ENCODE peak calls at places on chromosome 21, in five cellular contexts. One of them, this sample, is unnamed.

GRCh38 chr21:33070921-33071877 is 1.3 kb downstream of the OLIG1 start:
- DNase-seq in AG04449: no peak
- DNase-seq in OCI-LY7: no peak
- DNase-seq in HFF-Myc: no peak
- DNase-seq in A549: peak
- DNase-seq in this sample: peak

GRCh38 chr21:37224861-37225260 is 42.3 kb downstream of the VPS26C start:
- DNase-seq in AG04449: no peak
- DNase-seq in OCI-LY7: no peak
- DNase-seq in HFF-Myc: no peak
- DNase-seq in A549: no peak
- DNase-seq in this sample: no peak

GRCh38 chr21:31364265-31364945 is 20.3 kb upstream of the TIAM1 start:
- DNase-seq in AG04449: no peak
- DNase-seq in OCI-LY7: no peak
- DNase-seq in HFF-Myc: no peak
- DNase-seq in A549: no peak
- DNase-seq in this sample: no peak

GRCh38 chr21:31078796-31079195 is 40.5 kb upstream of the KRTAP19-8 start:
- DNase-seq in AG04449: no peak
- DNase-seq in OCI-LY7: no peak
- DNase-seq in HFF-Myc: no peak
- DNase-seq in A549: no peak
- DNase-seq in this sample: peak

GRCh38 chr21:28252923-28253322 is 739.8 kb downstream of the LTN1 start:
- DNase-seq in AG04449: no peak
- DNase-seq in OCI-LY7: no peak
- DNase-seq in HFF-Myc: no peak
- DNase-seq in A549: no peak
- DNase-seq in this sample: peak

GRCh38 chr21:32735524-32735923 is 7.7 kb upstream of the SYNJ1 start:
- DNase-seq in AG04449: no peak
- DNase-seq in OCI-LY7: no peak
- DNase-seq in HFF-Myc: no peak
- DNase-seq in A549: no peak
- DNase-seq in this sample: no peak

GRCh38 chr21:39441502-39442475 is 3.8 kb downstream of the LCA5L start:
- DNase-seq in AG04449: peak
- DNase-seq in OCI-LY7: peak
- DNase-seq in HFF-Myc: no peak
- DNase-seq in A549: peak
- DNase-seq in this sample: peak

GRCh38 chr21:29185172-29185571 is 54.7 kb downstream of the MAP3K7CL start:
- DNase-seq in AG04449: no peak
- DNase-seq in OCI-LY7: no peak
- DNase-seq in HFF-Myc: no peak
- DNase-seq in A549: no peak
- DNase-seq in this sample: no peak

GRCh38 chr21:15289896-15290841 is 225.4 kb upstream of the NRIP1 start:
- DNase-seq in AG04449: no peak
- DNase-seq in OCI-LY7: no peak
- DNase-seq in HFF-Myc: no peak
- DNase-seq in A549: no peak
- DNase-seq in this sample: no peak

GRCh38 chr21:31514598-31514997 is 144.9 kb upstream of the SOD1 start:
- DNase-seq in AG04449: no peak
- DNase-seq in OCI-LY7: no peak
- DNase-seq in HFF-Myc: no peak
- DNase-seq in A549: no peak
- DNase-seq in this sample: no peak

GRCh38 chr21:41168391-41169257 is 664 bp downstream of the BACE2 start:
- DNase-seq in AG04449: no peak
- DNase-seq in OCI-LY7: no peak
- DNase-seq in HFF-Myc: no peak
- DNase-seq in A549: peak
- DNase-seq in this sample: peak

GRCh38 chr21:25903599-25903998 is 168.8 kb downstream of the GABPA start:
- DNase-seq in AG04449: no peak
- DNase-seq in OCI-LY7: peak
- DNase-seq in HFF-Myc: no peak
- DNase-seq in A549: no peak
- DNase-seq in this sample: no peak

GRCh38 chr21:31128234-31128633 is 90.0 kb upstream of the KRTAP19-8 start:
- DNase-seq in AG04449: no peak
- DNase-seq in OCI-LY7: no peak
- DNase-seq in HFF-Myc: no peak
- DNase-seq in A549: no peak
- DNase-seq in this sample: no peak

GRCh38 chr21:15706686-15707085 is 23.1 kb upstream of the USP25 start:
- DNase-seq in AG04449: peak
- DNase-seq in OCI-LY7: no peak
- DNase-seq in HFF-Myc: peak
- DNase-seq in A549: peak
- DNase-seq in this sample: peak

GRCh38 chr21:16457498-16457897 is 727.7 kb downstream of the USP25 start:
- DNase-seq in AG04449: no peak
- DNase-seq in OCI-LY7: no peak
- DNase-seq in HFF-Myc: no peak
- DNase-seq in A549: no peak
- DNase-seq in this sample: no peak

GRCh38 chr21:32094792-32095191 is 184.1 kb downstream of the MIS18A start:
- DNase-seq in AG04449: no peak
- DNase-seq in OCI-LY7: peak
- DNase-seq in HFF-Myc: no peak
- DNase-seq in A549: peak
- DNase-seq in this sample: no peak

GRCh38 chr21:15679630-15680029 is 50.2 kb upstream of the USP25 start:
- DNase-seq in AG04449: no peak
- DNase-seq in OCI-LY7: no peak
- DNase-seq in HFF-Myc: no peak
- DNase-seq in A549: no peak
- DNase-seq in this sample: no peak

GRCh38 chr21:16193758-16194606 is 464.2 kb downstream of the USP25 start:
- DNase-seq in AG04449: peak
- DNase-seq in OCI-LY7: peak
- DNase-seq in HFF-Myc: peak
- DNase-seq in A549: peak
- DNase-seq in this sample: peak

GRCh38 chr21:26850116-26850643 is 5.0 kb upstream of the ADAMTS1 start:
- DNase-seq in AG04449: no peak
- DNase-seq in OCI-LY7: peak
- DNase-seq in HFF-Myc: no peak
- DNase-seq in A549: peak
- DNase-seq in this sample: peak

GRCh38 chr21:20443558-20444155 is 554.6 kb upstream of the NCAM2 start:
- DNase-seq in AG04449: no peak
- DNase-seq in OCI-LY7: peak
- DNase-seq in HFF-Myc: no peak
- DNase-seq in A549: peak
- DNase-seq in this sample: no peak

GRCh38 chr21:39660596-39660995 is 47.9 kb downstream of the B3GALT5 start:
- DNase-seq in AG04449: peak
- DNase-seq in OCI-LY7: no peak
- DNase-seq in HFF-Myc: peak
- DNase-seq in A549: peak
- DNase-seq in this sample: peak

DNA sequence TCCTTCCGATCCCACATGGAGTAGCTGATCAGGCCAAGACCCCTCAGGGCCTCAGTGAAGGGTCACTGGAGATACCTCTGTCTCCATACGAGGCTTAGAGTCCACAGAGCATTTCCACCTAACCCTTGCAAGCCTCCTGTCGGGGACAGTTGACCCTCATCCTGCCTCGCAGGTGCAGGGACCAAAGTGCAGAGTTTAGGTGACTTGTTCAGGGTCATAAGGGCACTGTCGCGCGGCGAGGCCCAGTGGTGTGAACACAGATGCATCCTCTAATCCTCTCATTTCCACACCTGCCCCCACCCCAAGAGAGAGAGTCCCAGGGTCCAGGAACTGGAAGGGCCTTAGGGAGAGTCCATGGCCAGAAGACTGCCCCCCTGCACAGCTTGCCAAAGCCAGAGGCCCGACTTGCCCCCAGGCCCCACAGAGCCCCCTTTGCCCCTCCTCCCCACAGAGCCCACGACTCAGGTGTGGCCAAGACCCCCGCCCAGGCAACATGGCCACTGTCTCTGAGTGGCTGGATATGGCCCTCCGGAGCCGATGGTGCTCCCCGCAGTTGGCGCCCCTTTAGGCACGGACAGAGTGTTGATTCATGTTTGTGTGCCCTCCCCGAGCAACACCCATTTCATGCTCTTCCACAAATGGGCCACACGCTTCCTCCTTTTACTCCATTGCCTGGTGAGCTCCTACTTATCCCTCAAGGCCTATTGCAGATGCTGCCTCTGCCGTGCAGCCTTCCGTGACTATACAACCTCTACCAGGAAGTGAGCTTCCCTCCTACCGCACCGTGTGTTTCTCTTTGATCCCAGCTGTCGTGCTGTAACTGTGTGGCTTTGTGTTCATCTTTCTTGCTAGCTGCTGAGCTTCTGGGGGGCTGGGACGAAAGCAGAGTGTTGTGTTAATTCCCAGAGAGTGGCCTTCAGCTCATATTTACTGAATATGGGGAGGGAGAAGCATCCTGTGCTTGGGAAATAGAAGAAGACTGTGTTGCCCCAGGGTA is 1.7 kb downstream of the TRPM2 start:
- DNase-seq in AG04449: no peak
- DNase-seq in OCI-LY7: peak
- DNase-seq in HFF-Myc: no peak
- DNase-seq in A549: no peak
- DNase-seq in this sample: no peak
- H3K4me3 ChIP-seq in AG04449: no peak
- H3K4me3 ChIP-seq in OCI-LY7: peak
- H3K4me3 ChIP-seq in HFF-Myc: no peak
- H3K4me3 ChIP-seq in A549: no peak
- H3K4me3 ChIP-seq in this sample: no peak

DNA sequence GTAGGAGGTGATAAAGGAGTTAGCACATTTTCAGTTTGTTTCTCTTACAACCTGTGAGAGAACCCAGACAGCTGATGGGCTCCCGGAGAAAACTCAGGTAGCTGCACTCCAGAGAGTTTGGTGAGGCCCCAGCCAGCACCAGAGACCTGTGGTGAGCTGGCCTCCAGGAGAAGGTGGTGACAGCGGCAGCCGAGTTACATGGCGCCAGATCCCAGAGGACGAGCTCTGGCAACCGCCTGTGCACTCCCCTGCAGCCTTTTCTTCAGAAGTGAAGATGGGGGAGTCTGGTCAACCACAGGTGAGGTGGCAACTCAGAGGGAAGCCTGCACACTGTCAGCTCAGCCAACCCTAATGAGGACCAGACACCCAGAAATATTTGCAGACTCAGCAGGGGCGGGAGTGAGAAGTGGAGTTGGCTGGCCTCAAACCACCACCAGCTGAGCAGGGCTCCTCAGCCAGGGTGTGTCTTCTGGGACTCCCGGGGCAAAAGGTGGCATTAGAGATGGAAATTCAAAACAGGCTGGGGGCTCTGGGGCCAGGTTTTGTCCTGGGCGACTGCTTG is 209.7 kb downstream of the SETD4 start:
- DNase-seq in AG04449: no peak
- DNase-seq in OCI-LY7: no peak
- DNase-seq in HFF-Myc: no peak
- DNase-seq in A549: no peak
- DNase-seq in this sample: peak
- H3K4me3 ChIP-seq in AG04449: no peak
- H3K4me3 ChIP-seq in OCI-LY7: no peak
- H3K4me3 ChIP-seq in HFF-Myc: no peak
- H3K4me3 ChIP-seq in A549: no peak
- H3K4me3 ChIP-seq in this sample: no peak

DNA sequence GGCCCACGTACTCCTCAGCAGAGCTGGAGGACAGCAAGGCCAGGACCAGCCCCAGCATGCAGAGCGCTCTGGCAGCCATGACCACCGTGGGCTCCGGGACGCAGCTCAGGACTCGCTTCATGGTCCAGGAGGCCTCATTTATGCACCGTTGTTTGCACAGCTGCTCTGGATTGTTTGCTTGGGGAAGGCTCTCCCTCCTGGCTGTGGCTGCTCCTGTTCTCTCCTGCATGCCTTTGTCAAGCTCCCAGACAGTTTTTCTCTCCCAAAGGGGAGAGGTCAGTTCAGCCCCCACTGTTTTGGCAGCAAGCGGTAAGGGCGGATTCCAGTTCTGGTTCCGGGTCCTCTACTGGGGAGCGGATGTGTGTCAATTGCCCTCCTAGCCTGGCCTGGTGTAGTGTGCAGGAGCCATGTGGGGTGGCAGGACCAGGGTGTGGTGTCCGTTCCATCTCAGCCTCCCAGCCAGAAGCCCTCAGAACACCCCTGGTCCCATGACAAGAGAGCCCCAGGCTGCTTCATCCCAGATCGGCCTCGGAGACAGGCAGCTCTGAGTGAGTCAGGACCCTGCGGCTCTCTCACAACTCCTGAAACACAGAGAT is at the start of gene TFF3:
- DNase-seq in AG04449: no peak
- DNase-seq in OCI-LY7: no peak
- DNase-seq in HFF-Myc: no peak
- DNase-seq in A549: peak
- DNase-seq in this sample: no peak
- H3K4me3 ChIP-seq in AG04449: no peak
- H3K4me3 ChIP-seq in OCI-LY7: no peak
- H3K4me3 ChIP-seq in HFF-Myc: no peak
- H3K4me3 ChIP-seq in A549: no peak
- H3K4me3 ChIP-seq in this sample: no peak

GRCh38 chr21:34128124-34128523 is 54.7 kb downstream of the MRPS6 start:
- DNase-seq in AG04449: no peak
- DNase-seq in OCI-LY7: no peak
- DNase-seq in HFF-Myc: no peak
- DNase-seq in A549: no peak
- DNase-seq in this sample: no peak
- H3K4me3 ChIP-seq in AG04449: no peak
- H3K4me3 ChIP-seq in OCI-LY7: no peak
- H3K4me3 ChIP-seq in HFF-Myc: no peak
- H3K4me3 ChIP-seq in A549: no peak
- H3K4me3 ChIP-seq in this sample: no peak

GRCh38 chr21:38277501-38278111 is 20.8 kb downstream of the KCNJ15 start:
- DNase-seq in AG04449: peak
- DNase-seq in OCI-LY7: no peak
- DNase-seq in HFF-Myc: peak
- DNase-seq in A549: peak
- DNase-seq in this sample: peak
- H3K4me3 ChIP-seq in AG04449: no peak
- H3K4me3 ChIP-seq in OCI-LY7: no peak
- H3K4me3 ChIP-seq in HFF-Myc: no peak
- H3K4me3 ChIP-seq in A549: no peak
- H3K4me3 ChIP-seq in this sample: no peak

GRCh38 chr21:45556645-45557601 is 14.7 kb upstream of the SLC19A1 start:
- DNase-seq in AG04449: no peak
- DNase-seq in OCI-LY7: no peak
- DNase-seq in HFF-Myc: no peak
- DNase-seq in A549: no peak
- DNase-seq in this sample: no peak
- H3K4me3 ChIP-seq in AG04449: no peak
- H3K4me3 ChIP-seq in OCI-LY7: no peak
- H3K4me3 ChIP-seq in HFF-Myc: no peak
- H3K4me3 ChIP-seq in A549: no peak
- H3K4me3 ChIP-seq in this sample: no peak

GRCh38 chr21:44709426-44710293 is 1.7 kb downstream of the TSPEAR start:
- DNase-seq in AG04449: no peak
- DNase-seq in OCI-LY7: no peak
- DNase-seq in HFF-Myc: no peak
- DNase-seq in A549: no peak
- DNase-seq in this sample: peak
- H3K4me3 ChIP-seq in AG04449: no peak
- H3K4me3 ChIP-seq in OCI-LY7: no peak
- H3K4me3 ChIP-seq in HFF-Myc: no peak
- H3K4me3 ChIP-seq in A549: no peak
- H3K4me3 ChIP-seq in this sample: no peak

GRCh38 chr21:46284722-46285121 is 689 bp downstream of the MCM3AP start:
- DNase-seq in AG04449: no peak
- DNase-seq in OCI-LY7: no peak
- DNase-seq in HFF-Myc: no peak
- DNase-seq in A549: no peak
- DNase-seq in this sample: no peak
- H3K4me3 ChIP-seq in AG04449: peak
- H3K4me3 ChIP-seq in OCI-LY7: peak
- H3K4me3 ChIP-seq in HFF-Myc: peak
- H3K4me3 ChIP-seq in A549: peak
- H3K4me3 ChIP-seq in this sample: no peak

This sample was measured in cardiac fibroblast.